ENCODE peak calls at places on chromosome 17, in four cellular contexts. Z is GM12878, E is GM12891, G is K562. W is an unnamed sample.
A peak's percentile ranks its signal among the peaks of the same experiment; 100 is the strongest.

GRCh38 chr17:50151937-50152547 is 1.6 kb upstream of the PPP1R9B start:
- DNase-seq in G (peak; percentile 92), E (no peak), Z (no peak), W (peak; percentile 77)

GRCh38 chr17:44049294-44050080 is 17.0 kb downstream of the LSM12 start:
- DNase-seq in G (no peak), Z (no peak), E (no peak), W (no peak)

GRCh38 chr17:12107905-12108304 is 87.2 kb downstream of the MAP2K4 start:
- DNase-seq in G (no peak), Z (no peak), E (no peak), W (no peak)

GRCh38 chr17:5237541-5238016 is 2.9 kb upstream of the SCIMP start:
- DNase-seq in G (peak; percentile 78), E (peak; percentile 42), Z (peak; percentile 93), W (no peak)

GRCh38 chr17:62765351-62765750 is 42.8 kb downstream of the MARCHF10 start:
- DNase-seq in Z (no peak), E (no peak), G (no peak), W (no peak)

GRCh38 chr17:8662076-8662831 is 31.7 kb upstream of the MYH10 start:
- DNase-seq in Z (no peak), E (no peak), G (no peak), W (no peak)

GRCh38 chr17:79082311-79083190 is 7.9 kb downstream of the ENGASE start:
- DNase-seq in E (peak; percentile 76), G (peak; percentile 66), Z (no peak), W (peak; percentile 47)

GRCh38 chr17:44522883-44523671 is 19.9 kb upstream of the GPATCH8 start:
- DNase-seq in Z (peak; percentile 46), E (peak; percentile 65), G (peak; percentile 82), W (peak; percentile 87)

GRCh38 chr17:61443475-61443882 is 8.7 kb upstream of the TBX4 start:
- DNase-seq in E (no peak), Z (no peak), G (peak; percentile 20), W (no peak)

GRCh38 chr17:64775701-64776570 is 113.8 kb upstream of the SMURF2 start:
- DNase-seq in E (no peak), G (no peak), Z (no peak), W (no peak)

GRCh38 chr17:67431210-67432015 is 54.3 kb downstream of the PITPNC1 start:
- DNase-seq in Z (no peak), G (peak; percentile 21), E (no peak), W (no peak)

GRCh38 chr17:72587156-72587555 is 466.3 kb downstream of the SOX9 start:
- DNase-seq in E (no peak), G (no peak), Z (no peak), W (no peak)

GRCh38 chr17:46167826-46168569 is 25.2 kb downstream of the KANSL1 start:
- DNase-seq in E (no peak), G (no peak), Z (no peak), W (no peak)

GRCh38 chr17:35896011-35896587 is 15.9 kb upstream of the CCL5 start:
- DNase-seq in Z (no peak), G (no peak), E (no peak), W (peak; percentile 91)

GRCh38 chr17:12402963-12403622 is 262.6 kb upstream of the MYOCD start:
- DNase-seq in G (no peak), E (no peak), Z (no peak), W (no peak)

GRCh38 chr17:47789611-47790520 is 31.7 kb downstream of the OSBPL7 start:
- DNase-seq in E (no peak), Z (no peak), G (peak; percentile 66), W (peak; percentile 29)
- TF ChIP-seq SPI1 in E (no peak), Z (no peak), G (no peak), W (no peak)

GRCh38 chr17:49018116-49018612 is 21.0 kb downstream of the IGF2BP1 start:
- DNase-seq in E (no peak), Z (no peak), G (no peak), W (no peak)

GRCh38 chr17:49015924-49016774 is 19.0 kb downstream of the IGF2BP1 start:
- DNase-seq in Z (no peak), E (no peak), G (no peak), W (no peak)

GRCh38 chr17:49015179-49015923 is 18.2 kb downstream of the IGF2BP1 start:
- DNase-seq in E (no peak), G (no peak), Z (no peak), W (no peak)

GRCh38 chr17:49018673-49019215 is 21.6 kb downstream of the IGF2BP1 start:
- DNase-seq in Z (no peak), E (no peak), G (no peak), W (no peak)

GRCh38 chr17:49016775-49017463 is 19.7 kb downstream of the IGF2BP1 start:
- DNase-seq in Z (no peak), G (no peak), E (no peak), W (no peak)
- TF ChIP-seq SPI1 in Z (no peak), G (no peak), E (no peak), W (no peak)

DNA sequence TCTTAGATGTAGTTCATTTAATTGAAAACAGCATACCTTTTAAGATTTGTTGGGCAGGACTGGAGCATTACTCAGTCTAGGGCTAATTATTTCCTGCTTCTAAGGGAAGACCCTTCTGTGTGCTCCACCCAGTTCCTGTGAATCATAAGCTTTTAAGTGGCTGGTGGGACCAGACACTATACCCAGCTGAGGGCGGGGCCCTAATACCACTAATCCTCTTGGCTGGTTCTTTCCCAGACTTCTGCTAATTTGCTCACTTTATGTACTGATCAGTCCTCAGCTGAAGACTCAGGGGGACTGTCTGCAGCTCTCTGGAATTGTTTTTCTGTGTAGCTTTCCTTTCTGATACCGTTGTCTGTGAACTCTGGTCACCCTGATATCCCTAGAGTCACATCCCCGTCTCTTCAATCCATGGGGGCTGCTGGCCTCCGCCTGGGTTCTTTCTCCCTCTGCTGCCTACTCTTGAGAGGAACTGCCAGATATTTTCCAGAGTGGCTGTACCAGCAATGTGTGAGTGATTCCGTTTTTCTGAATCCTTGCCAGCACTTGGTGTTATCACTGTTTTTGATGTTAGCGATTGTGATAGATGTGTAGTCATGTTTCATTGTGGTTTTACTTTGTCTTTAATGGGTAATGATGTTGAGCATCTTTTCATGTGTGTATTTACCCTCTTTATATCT is 35.1 kb downstream of the MFSD11 start:
- DNase-seq in Z (no peak), E (no peak), G (peak; percentile 58), W (no peak)
- TF ChIP-seq SPI1 in Z (no peak), E (no peak), G (no peak), W (no peak)

DNA sequence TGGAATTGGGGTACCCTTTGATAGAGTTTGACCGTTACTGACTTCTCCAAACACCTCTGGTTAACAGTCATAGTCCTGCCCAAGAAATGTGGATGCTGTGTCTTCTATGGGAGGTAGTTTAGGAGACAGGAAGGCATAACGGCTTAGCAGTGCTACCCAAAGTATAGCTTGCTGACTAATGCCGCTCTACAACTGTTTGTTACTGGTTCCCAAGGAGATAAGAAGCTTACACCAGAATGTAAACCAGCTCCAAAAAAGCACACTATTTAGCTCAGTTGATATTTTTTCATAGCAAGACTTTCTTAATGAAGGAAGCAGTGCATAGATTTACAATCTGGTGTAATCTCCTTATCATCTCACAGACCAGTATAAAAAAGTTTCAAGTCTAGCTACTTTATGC is 95.7 kb downstream of the HS3ST3B1 start:
- DNase-seq in G (no peak), E (no peak), Z (no peak), W (no peak)
- TF ChIP-seq SPI1 in G (no peak), E (no peak), Z (no peak), W (no peak)

GRCh38 chr17:38604479-38605229 is 1.1 kb downstream of the SRCIN1 start:
- DNase-seq in E (no peak), Z (no peak), G (peak; percentile 77), W (no peak)
- TF ChIP-seq SPI1 in E (no peak), Z (no peak), G (no peak), W (no peak)

GRCh38 chr17:82412535-82413520 is 5.3 kb upstream of the HEXD start:
- DNase-seq in Z (no peak), G (no peak), E (no peak), W (no peak)

GRCh38 chr17:82415786-82416185 is 2.4 kb upstream of the HEXD start:
- DNase-seq in Z (no peak), E (no peak), G (no peak), W (no peak)

GRCh38 chr17:82416264-82416663 is 1.9 kb upstream of the HEXD start:
- DNase-seq in E (no peak), G (no peak), Z (no peak), W (no peak)

GRCh38 chr17:82415336-82415735 is 2.8 kb upstream of the HEXD start:
- DNase-seq in E (no peak), Z (no peak), G (no peak), W (no peak)

DNA sequence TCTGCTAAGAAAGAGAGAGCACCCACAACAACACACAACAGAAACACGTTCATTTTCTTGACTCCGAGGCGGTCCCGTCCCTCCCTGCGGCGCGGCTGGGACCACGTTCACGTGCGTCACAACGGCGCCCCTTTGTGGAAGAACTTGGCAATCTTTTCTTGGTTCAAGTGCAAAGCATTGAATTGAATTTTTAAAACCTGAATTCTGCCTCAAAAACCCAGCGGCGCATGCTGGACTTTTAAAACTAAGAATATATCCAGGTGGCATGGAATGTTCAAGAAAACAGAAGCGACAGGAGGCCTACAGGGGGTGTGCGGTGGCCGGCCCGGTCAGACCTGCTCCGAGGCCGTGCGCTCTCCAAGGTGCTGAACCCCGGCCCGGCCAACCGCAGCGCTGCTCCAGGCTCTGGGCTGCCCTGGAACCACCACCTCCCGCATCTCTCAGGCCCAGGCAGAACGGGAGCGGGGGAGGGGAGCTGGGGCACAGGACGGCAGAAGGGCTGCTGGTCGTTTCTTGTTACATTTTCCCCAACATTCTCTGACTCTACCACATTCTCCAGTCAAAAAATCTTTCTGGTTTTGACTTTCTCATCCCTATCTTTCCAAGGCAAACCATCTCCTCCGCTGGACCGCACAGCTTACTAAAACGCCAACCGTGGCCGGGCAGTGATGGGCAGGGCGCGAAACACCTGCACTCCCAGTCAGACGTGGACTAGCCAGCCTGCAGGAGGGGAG is 3.4 kb upstream of the HEXD start:
- DNase-seq in E (peak; percentile 68), G (peak; percentile 83), Z (no peak), W (peak; percentile 46)
- TF ChIP-seq SPI1 in E (no peak), G (no peak), Z (no peak), W (no peak)

DNA sequence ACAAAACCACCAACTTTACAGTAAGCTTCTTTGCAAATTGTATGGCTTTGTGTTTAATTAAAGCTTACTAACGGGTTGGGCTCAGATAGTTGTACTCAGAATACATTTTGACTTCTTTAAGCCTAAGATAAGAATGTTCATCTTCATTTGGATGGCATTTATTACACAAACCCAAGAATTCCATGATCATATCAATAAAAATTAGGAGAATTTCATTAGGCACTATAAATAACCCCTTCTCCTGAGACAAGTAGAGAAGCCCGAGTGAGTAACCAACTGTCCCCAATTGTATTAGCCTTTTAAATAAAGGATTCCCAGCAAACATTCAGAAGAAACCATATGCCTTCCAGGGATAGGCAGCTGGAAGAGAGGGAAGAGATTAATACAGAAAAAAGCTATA is 504.7 kb downstream of the KCNJ2 start:
- DNase-seq in E (no peak), Z (no peak), G (no peak), W (no peak)
- TF ChIP-seq SPI1 in E (no peak), Z (no peak), G (no peak), W (no peak)

GRCh38 chr17:77392376-77393273 is 251.9 kb downstream of the SEC14L1 start:
- DNase-seq in E (no peak), G (peak; percentile 66), Z (no peak), W (no peak)
- TF ChIP-seq SPI1 in E (no peak), G (no peak), Z (no peak), W (no peak)